ENCODE peak calls at places on chromosomes 5 and 9, in seven cellular contexts. One of them, this sample, is unnamed.

GRCh38 chr5:321233-321725 is at the start of gene AHRR:
- DNase-seq in HuH-7: peak; percentile 88
- DNase-seq in HFFc6: peak; percentile 59
- DNase-seq in HepG2: peak; percentile 12
- DNase-seq in mesothelial cell of epicardium: peak; percentile 67
- DNase-seq in GM13977: peak; percentile 92
- DNase-seq in HEK293T: peak; percentile 86
- DNase-seq in this sample: peak; percentile 68

GRCh38 chr9:112380771-112381181 is 868 bp downstream of the HSDL2 start:
- DNase-seq in HuH-7: no peak
- DNase-seq in HFFc6: no peak
- DNase-seq in HepG2: peak; percentile 42
- DNase-seq in mesothelial cell of epicardium: no peak
- DNase-seq in GM13977: peak; percentile 36
- DNase-seq in HEK293T: no peak
- DNase-seq in this sample: peak; percentile 51

GRCh38 chr9:4804531-4805016 is 11.8 kb downstream of the RCL1 start:
- DNase-seq in HuH-7: no peak
- DNase-seq in HFFc6: no peak
- DNase-seq in HepG2: no peak
- DNase-seq in mesothelial cell of epicardium: no peak
- DNase-seq in GM13977: no peak
- DNase-seq in HEK293T: no peak
- DNase-seq in this sample: no peak

GRCh38 chr5:111480346-111480745 is 32.0 kb downstream of the STARD4 start:
- DNase-seq in HuH-7: no peak
- DNase-seq in HFFc6: no peak
- DNase-seq in HepG2: no peak
- DNase-seq in mesothelial cell of epicardium: no peak
- DNase-seq in GM13977: no peak
- DNase-seq in HEK293T: no peak
- DNase-seq in this sample: no peak

GRCh38 chr5:143213851-143214363 is 189.6 kb downstream of the NR3C1 start:
- DNase-seq in HuH-7: no peak
- DNase-seq in HFFc6: no peak
- DNase-seq in HepG2: no peak
- DNase-seq in mesothelial cell of epicardium: no peak
- DNase-seq in GM13977: peak; percentile 75
- DNase-seq in HEK293T: no peak
- DNase-seq in this sample: no peak

GRCh38 chr9:83707518-83707767 is 315 bp downstream of the UBQLN1 start:
- DNase-seq in HuH-7: no peak
- DNase-seq in HFFc6: peak; percentile 76
- DNase-seq in HepG2: no peak
- DNase-seq in mesothelial cell of epicardium: no peak
- DNase-seq in GM13977: no peak
- DNase-seq in HEK293T: no peak
- DNase-seq in this sample: no peak

GRCh38 chr9:36263662-36264061 is 5.4 kb upstream of the GNE start:
- DNase-seq in HuH-7: no peak
- DNase-seq in HFFc6: no peak
- DNase-seq in HepG2: no peak
- DNase-seq in mesothelial cell of epicardium: no peak
- DNase-seq in GM13977: no peak
- DNase-seq in HEK293T: no peak
- DNase-seq in this sample: no peak

GRCh38 chr9:115739096-115739875 is 414.3 kb upstream of the PAPPA start:
- DNase-seq in HuH-7: no peak
- DNase-seq in HFFc6: no peak
- DNase-seq in HepG2: no peak
- DNase-seq in mesothelial cell of epicardium: no peak
- DNase-seq in GM13977: no peak
- DNase-seq in HEK293T: no peak
- DNase-seq in this sample: peak; percentile 48

GRCh38 chr9:96818535-96818934 is 35.8 kb downstream of the ZNF782 start:
- DNase-seq in HuH-7: no peak
- DNase-seq in HFFc6: no peak
- DNase-seq in HepG2: no peak
- DNase-seq in mesothelial cell of epicardium: no peak
- DNase-seq in GM13977: no peak
- DNase-seq in HEK293T: no peak
- DNase-seq in this sample: no peak

GRCh38 chr5:60262576-60263295 is 369.2 kb upstream of the PDE4D start:
- DNase-seq in HuH-7: no peak
- DNase-seq in HFFc6: no peak
- DNase-seq in HepG2: no peak
- DNase-seq in mesothelial cell of epicardium: no peak
- DNase-seq in GM13977: no peak
- DNase-seq in HEK293T: no peak
- DNase-seq in this sample: no peak